ENCODE peak calls at places on chromosomes 16 and 17, in four cellular contexts. P is sigmoid colon, R is pancreas, J is tibial artery. A is an unnamed sample. For H3K4me1, the result is how much of the 10 kb centered on the place peaks cover.

GRCh38 chr17:3647769-3648540 is 11.4 kb downstream of the CTNS start:
- DNase-seq in P (no peak), R (no peak), J (no peak), A (no peak)

GRCh38 chr17:33964344-33964979 is 290.6 kb upstream of the CCL2 start:
- DNase-seq in P (no peak), R (peak), J (no peak), A (no peak)

GRCh38 chr17:62630365-62631085 is 3.1 kb downstream of the MRC2 start:
- DNase-seq in P (peak), R (no peak), J (no peak), A (no peak)

GRCh38 chr17:7982171-7982570 is 20.2 kb upstream of the GUCY2D start:
- DNase-seq in P (peak), R (no peak), J (no peak), A (no peak)

GRCh38 chr17:31494259-31495048 is 103.0 kb downstream of the RAB11FIP4 start:
- DNase-seq in P (no peak), R (no peak), J (no peak), A (no peak)

GRCh38 chr17:82823004-82823403 is 16.8 kb downstream of the ZNF750 start:
- DNase-seq in P (no peak), R (no peak), J (no peak), A (no peak)

GRCh38 chr17:68382582-68383085 is 74.7 kb downstream of the WIPI1 start:
- DNase-seq in P (no peak), R (no peak), J (no peak), A (no peak)

GRCh38 chr16:24132048-24132796 is 123.9 kb upstream of the CACNG3 start:
- DNase-seq in P (no peak), R (no peak), J (no peak), A (no peak)

GRCh38 chr17:3959295-3959899 is 4.8 kb downstream of the ATP2A3 start:
- DNase-seq in P (no peak), R (peak), J (no peak), A (no peak)

GRCh38 chr17:59165933-59166342 is 10.4 kb downstream of the PRR11 start:
- DNase-seq in P (no peak), R (no peak), J (no peak), A (no peak)

GRCh38 chr17:13302983-13303382 is 285.2 kb upstream of the ELAC2 start:
- DNase-seq in P (no peak), R (no peak), J (no peak), A (no peak)

GRCh38 chr17:17830269-17830567 is 6.6 kb downstream of the SREBF1 start:
- DNase-seq in P (no peak), R (no peak), J (no peak), A (no peak)

GRCh38 chr17:46046957-46047356 is 47.9 kb downstream of the STH start:
- DNase-seq in P (no peak), R (no peak), J (no peak), A (no peak)

GRCh38 chr17:17710728-17711541 is 29.7 kb downstream of the RAI1 start:
- DNase-seq in P (peak), R (peak), J (no peak), A (peak)

GRCh38 chr17:31274252-31274651 is 22.8 kb downstream of the OMG start:
- DNase-seq in P (no peak), R (no peak), J (no peak), A (no peak)

GRCh38 chr17:40345161-40346034 is 19.1 kb downstream of the GJD3 start:
- DNase-seq in P (peak), R (peak), J (peak), A (peak)

GRCh38 chr16:87463722-87464690 is 28.8 kb downstream of the ZCCHC14 start:
- DNase-seq in P (no peak), R (no peak), J (peak), A (peak)

GRCh38 chr17:5419959-5420653 is at the start of gene RPAIN:
- DNase-seq in P (peak), R (peak), J (peak), A (peak)

GRCh38 chr17:82671071-82671470 is 22.8 kb upstream of the WDR45B start:
- DNase-seq in P (no peak), R (no peak), J (no peak), A (no peak)

GRCh38 chr16:2339521-2340484 is 725 bp downstream of the ABCA3 start:
- DNase-seq in P (peak), R (peak), J (peak), A (peak)

GRCh38 chr17:77391668-77392375 is 251.1 kb downstream of the SEC14L1 start:
- DNase-seq in P (peak), R (no peak), J (peak), A (no peak)

GRCh38 chr17:60652484-60653247 is 25.0 kb upstream of the BCAS3 start:
- DNase-seq in P (no peak), R (no peak), J (no peak), A (no peak)

GRCh38 chr16:48367443-48368049 is 17.7 kb downstream of the SIAH1 start:
- DNase-seq in P (no peak), R (no peak), J (no peak), A (no peak)

GRCh38 chr16:14310519-14310991 is 239.4 kb downstream of the MRTFB start:
- DNase-seq in P (no peak), R (no peak), J (no peak), A (no peak)

GRCh38 chr16:3819741-3820724 is 60.5 kb downstream of the CREBBP start:
- DNase-seq in P (no peak), R (peak), J (no peak), A (no peak)

GRCh38 chr17:81551458-81552243 is 502 bp downstream of the FAAP100 start:
- DNase-seq in P (no peak), R (peak), J (no peak), A (peak)

GRCh38 chr16:85719605-85720318 is 31.0 kb upstream of the GINS2 start:
- DNase-seq in P (no peak), R (no peak), J (no peak), A (no peak)

DNA sequence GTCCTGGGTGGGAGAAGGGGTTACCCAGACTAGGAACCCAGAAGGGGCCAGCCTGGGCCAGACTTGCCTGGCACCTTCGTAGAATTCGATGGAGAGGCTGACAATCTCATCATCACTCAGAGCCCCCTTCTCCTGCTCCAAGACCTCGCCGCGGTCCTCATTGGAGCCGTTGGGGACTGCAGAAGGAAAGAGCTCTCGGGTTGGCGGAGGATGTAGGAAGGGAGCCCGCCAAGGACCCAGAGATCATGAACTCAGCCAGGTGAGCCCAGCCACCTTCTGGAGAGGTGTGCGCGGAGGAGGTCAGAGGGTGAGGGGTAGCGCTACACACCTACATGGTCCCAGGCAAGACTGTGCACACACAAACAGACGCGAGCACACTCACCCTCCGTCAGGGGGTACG is 8.5 kb downstream of the CISD3 start:
- DNase-seq in P (no peak), R (no peak), J (no peak), A (no peak)
- H3K4me1 ChIP-seq in P (under half), R (under half), J (under half), A (under half)

GRCh38 chr17:71229036-71229435 is 891.8 kb upstream of the SOX9 start:
- DNase-seq in P (no peak), R (no peak), J (no peak), A (no peak)

DNA sequence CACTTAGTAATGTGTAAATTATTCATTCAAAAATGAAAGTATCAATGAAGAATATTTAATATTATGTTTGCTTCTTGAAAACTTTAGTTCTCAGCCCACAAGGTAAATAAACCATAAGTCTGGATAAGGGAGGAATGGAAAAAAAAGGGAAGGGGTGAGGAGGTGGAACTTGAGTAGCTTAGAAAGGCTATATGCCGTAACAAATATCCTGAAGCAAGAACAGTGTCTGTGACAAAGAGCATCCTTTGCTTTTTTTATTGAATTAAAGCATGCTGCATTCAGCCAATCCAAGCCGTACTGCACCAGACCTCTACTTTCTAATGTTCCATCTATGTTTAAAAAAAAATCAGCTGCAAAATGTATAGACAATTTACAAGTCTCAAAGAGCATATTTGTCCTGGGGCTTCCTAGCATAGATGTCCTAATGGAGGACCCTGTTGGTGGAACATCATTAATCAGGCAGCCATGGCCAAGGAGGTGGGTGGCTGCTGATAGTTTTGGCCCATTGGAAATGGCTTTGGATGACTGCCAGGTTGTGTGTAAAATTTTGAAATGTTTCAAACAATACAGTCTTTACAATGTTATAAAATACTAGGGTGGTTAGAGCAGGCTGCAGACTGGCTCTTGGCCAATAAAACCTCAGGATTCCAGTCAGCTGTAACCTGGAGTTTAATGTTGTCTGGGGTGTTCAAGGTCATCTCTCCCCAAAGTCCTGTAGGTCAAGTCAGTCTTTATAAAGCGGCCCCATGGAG is 895.8 kb upstream of the SOX9 start:
- DNase-seq in P (no peak), R (no peak), J (no peak), A (no peak)
- H3K4me1 ChIP-seq in P (under half), R (under half), J (under half), A (under half)

GRCh38 chr17:42253173-42253545 is 23.0 kb downstream of the STAT5B start:
- DNase-seq in P (no peak), R (no peak), J (no peak), A (no peak)
- H3K4me1 ChIP-seq in P (under half), R (under half), J (under half), A (under half)

DNA sequence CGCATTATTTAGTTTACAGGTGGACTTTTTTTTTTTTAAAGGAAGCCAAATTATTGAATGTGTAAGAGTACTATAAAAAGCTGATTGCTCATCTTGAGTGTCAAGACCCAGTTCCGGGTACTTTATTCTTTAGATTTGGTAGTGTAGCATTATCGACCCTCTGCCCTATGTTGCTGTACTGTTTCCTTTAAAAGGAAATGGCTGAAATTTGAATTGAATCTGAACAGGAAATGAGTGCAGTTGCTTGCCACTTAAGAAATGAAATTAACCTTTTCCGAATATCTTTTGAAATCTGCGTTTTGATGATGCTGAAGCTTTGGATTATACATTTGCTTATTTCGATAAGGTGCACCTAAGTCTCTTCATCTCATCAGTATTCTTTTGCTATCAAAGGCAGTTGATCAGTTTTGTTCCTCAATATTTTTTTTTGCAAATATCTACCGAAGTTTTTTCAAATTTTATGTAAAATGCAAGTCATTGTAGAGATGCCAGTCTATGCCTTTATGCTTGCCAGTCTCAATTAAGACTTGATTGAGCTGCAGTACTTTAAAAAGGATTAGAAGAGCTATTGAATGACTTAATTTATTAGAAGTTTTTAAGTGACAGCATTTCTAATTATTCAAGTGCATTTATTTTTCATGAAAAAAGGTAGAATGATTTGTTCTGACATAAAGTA is 1.8 kb downstream of the GGNBP2 start:
- DNase-seq in P (no peak), R (no peak), J (no peak), A (no peak)
- H3K4me1 ChIP-seq in P (under half), R (under half), J (under half), A (under half)

GRCh38 chr17:75301502-75302206 is 12.4 kb upstream of the SLC25A19 start:
- DNase-seq in P (no peak), R (no peak), J (no peak), A (no peak)
- H3K4me1 ChIP-seq in P (under half), R (under half), J (under half), A (under half)

DNA sequence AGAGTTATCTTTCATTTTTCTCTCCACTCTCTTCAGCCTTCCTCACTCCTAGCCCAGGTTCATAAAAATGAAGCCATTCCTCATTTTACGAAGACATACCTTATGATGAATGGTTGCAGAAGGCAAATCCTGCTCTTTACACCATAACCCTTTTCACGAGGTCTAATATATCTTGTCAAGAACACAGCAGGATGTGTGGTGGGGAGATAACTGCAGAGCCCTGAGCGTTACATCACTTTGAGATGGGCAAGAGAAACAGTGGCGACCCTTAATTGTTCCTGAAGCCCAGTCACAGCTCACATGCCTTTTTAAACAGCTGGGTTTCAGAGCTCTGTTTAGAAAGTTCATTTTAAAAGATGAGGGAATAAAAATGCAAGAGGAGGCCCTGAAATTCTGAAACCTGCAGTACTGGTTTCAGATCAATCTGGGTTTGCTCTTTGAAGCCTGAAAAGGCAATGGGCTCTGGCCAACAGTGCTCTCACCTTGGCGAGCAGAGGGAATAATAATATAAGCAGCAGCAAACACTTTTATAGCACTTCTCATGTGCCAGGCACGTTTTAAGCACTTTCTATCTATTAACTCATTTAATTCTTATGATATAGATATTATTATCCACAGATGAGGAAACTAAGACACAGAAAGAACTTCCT is 2.9 kb downstream of the FAM117A start:
- DNase-seq in P (no peak), R (no peak), J (no peak), A (no peak)
- H3K4me1 ChIP-seq in P (under half), R (under half), J (under half), A (under half)

GRCh38 chr16:27403601-27403992 is 1.6 kb downstream of the IL21R start:
- DNase-seq in P (no peak), R (no peak), J (no peak), A (no peak)

GRCh38 chr16:27406729-27407128 is 4.8 kb downstream of the IL21R start:
- DNase-seq in P (no peak), R (no peak), J (no peak), A (no peak)

GRCh38 chr16:27407158-27407557 is 5.2 kb downstream of the IL21R start:
- DNase-seq in P (no peak), R (no peak), J (no peak), A (no peak)

GRCh38 chr16:27404163-27404823 is 2.3 kb downstream of the IL21R start:
- DNase-seq in P (no peak), R (no peak), J (no peak), A (no peak)

DNA sequence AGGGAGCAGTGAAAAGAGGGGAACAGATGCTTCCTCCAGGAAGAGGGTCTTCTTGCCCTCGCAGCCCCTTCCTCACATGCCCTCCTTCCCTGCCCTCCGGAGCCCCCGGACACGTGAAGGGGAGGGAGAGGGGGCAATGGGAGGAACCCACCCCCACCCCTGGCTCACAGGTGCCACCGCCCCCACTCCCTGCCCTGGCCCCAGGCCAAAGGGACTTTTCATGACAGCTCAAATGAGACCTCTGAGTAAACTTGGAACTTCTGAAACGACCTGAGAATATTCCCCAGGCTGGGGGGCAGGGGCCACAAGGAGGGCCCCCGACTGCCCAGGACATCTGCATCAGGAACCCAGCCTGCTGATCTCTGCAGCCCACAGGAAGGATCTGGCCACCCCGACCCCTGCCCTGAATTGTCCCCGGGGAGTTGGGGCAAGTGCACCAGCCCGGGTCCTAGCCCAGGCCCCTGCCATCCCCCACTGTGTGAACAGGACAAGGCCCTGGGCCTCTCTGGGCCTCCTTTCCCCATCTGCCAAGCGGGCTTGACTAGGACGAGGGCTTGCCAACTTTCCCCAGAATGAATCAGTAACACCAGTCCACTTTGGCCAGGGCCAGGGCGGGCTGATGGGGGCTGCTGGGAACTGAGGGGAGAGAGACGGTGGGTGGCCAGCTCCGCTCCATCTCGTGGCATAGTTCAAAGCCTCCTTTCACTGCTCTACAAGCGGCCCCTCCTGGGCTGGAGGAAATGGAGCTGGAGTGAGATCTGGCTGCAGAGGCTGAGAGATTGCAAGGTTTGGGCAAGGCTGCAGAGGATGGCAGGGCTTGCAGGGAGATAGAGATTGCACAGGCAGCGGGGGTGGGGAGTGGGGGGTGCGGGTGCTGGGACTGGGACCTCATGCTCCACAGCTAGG is 3.8 kb downstream of the IL21R start:
- DNase-seq in P (no peak), R (no peak), J (no peak), A (no peak)
- H3K4me1 ChIP-seq in P (under half), R (under half), J (under half), A (under half)

GRCh38 chr17:48571024-48571818 is 6.9 kb downstream of the HOXB4 start:
- DNase-seq in P (no peak), R (no peak), J (no peak), A (no peak)
- H3K4me1 ChIP-seq in P (under half), R (under half), J (under half), A (under half)